ENCODE peak calls at places on chromosomes 2 and 18, in ten cellular contexts. U is PC-3, N is right lobe of liver, X is progenitor cell of endocrine pancreas, Y is transverse colon, B is GM12864, O is Peyer's patch, S is AG09309, Q is brain microvascular endothelial cell, E is psoas muscle. V is an unnamed sample.

GRCh38 chr2:239264838-239265651 is 135.8 kb downstream of the HDAC4 start:
- DNase-seq in U (peak; percentile 38), N (peak; percentile 41), X (no peak), Y (peak; percentile 42), B (no peak), O (peak; percentile 63), S (no peak), Q (peak; percentile 59), E (peak; percentile 36), V (no peak)

GRCh38 chr2:113252047-113252582 is 26.6 kb downstream of the PAX8 start:
- DNase-seq in U (no peak), N (no peak), X (no peak), Y (no peak), B (no peak), O (no peak), S (no peak), Q (no peak), E (no peak), V (no peak)

GRCh38 chr2:26532301-26533250 is 54.7 kb upstream of the OTOF start:
- DNase-seq in U (no peak), N (no peak), X (no peak), Y (peak; percentile 4), B (no peak), O (no peak), S (no peak), Q (no peak), E (no peak), V (no peak)

GRCh38 chr2:149490296-149490695 is 97.3 kb downstream of the MMADHC start:
- DNase-seq in U (peak; percentile 13), N (no peak), X (no peak), Y (no peak), B (no peak), O (no peak), S (peak; percentile 43), Q (no peak), E (no peak), V (no peak)

GRCh38 chr2:44016282-44016681 is 20.5 kb upstream of the LRPPRC start:
- DNase-seq in U (peak; percentile 61), N (peak; percentile 37), X (peak; percentile 61), Y (peak; percentile 21), B (no peak), O (no peak), S (no peak), Q (peak; percentile 25), E (peak; percentile 23), V (no peak)

GRCh38 chr18:68449292-68449691 is 265.6 kb downstream of the TMX3 start:
- DNase-seq in U (peak; percentile 74), N (no peak), X (no peak), Y (no peak), B (no peak), O (no peak), S (peak; percentile 97), Q (peak; percentile 77), E (no peak), V (no peak)

GRCh38 chr18:46171331-46171730 is 67.1 kb downstream of the HAUS1 start:
- DNase-seq in U (peak; percentile 36), N (no peak), X (no peak), Y (no peak), B (no peak), O (no peak), S (no peak), Q (no peak), E (no peak), V (no peak)

GRCh38 chr18:21740474-21740723 is 193 bp upstream of the MIB1 start:
- DNase-seq in U (peak; percentile 97), N (peak; percentile 99), X (no peak), Y (peak; percentile 99), B (peak; percentile 81), O (peak; percentile 99), S (peak; percentile 78), Q (peak; percentile 96), E (no peak), V (no peak)

GRCh38 chr18:33914399-33914798 is 310.3 kb downstream of the NOL4 start:
- DNase-seq in U (peak; percentile 39), N (no peak), X (no peak), Y (no peak), B (no peak), O (no peak), S (no peak), Q (peak; percentile 0), E (no peak), V (no peak)

GRCh38 chr2:27123302-27124150 is at the start of gene ABHD1:
- DNase-seq in U (no peak), N (peak; percentile 85), X (peak; percentile 33), Y (peak; percentile 77), B (no peak), O (peak; percentile 83), S (no peak), Q (no peak), E (peak; percentile 74), V (peak; percentile 71)

GRCh38 chr2:207975910-207976309 is 49.4 kb downstream of the PLEKHM3 start:
- DNase-seq in U (no peak), N (no peak), X (no peak), Y (no peak), B (no peak), O (no peak), S (no peak), Q (no peak), E (no peak), V (no peak)

GRCh38 chr18:6917082-6917481 is 187.6 kb downstream of the ARHGAP28 start:
- DNase-seq in U (peak; percentile 22), N (no peak), X (no peak), Y (no peak), B (no peak), O (no peak), S (no peak), Q (no peak), E (no peak), V (no peak)

GRCh38 chr2:230849633-230850357 is 14.9 kb upstream of the ITM2C start:
- DNase-seq in U (peak; percentile 26), N (no peak), X (no peak), Y (peak; percentile 61), B (no peak), O (peak; percentile 74), S (no peak), Q (peak; percentile 18), E (no peak), V (peak; percentile 79)

GRCh38 chr2:25817006-25817405 is 61.3 kb downstream of the ASXL2 start:
- DNase-seq in U (no peak), N (no peak), X (no peak), Y (no peak), B (no peak), O (no peak), S (no peak), Q (no peak), E (no peak), V (no peak)

GRCh38 chr2:71776227-71776626 is 322.9 kb downstream of the DYSF start:
- DNase-seq in U (no peak), N (no peak), X (no peak), Y (no peak), B (no peak), O (no peak), S (no peak), Q (no peak), E (no peak), V (no peak)

GRCh38 chr2:191869781-191870180 is 22.9 kb upstream of the CAVIN2 start:
- DNase-seq in U (peak; percentile 27), N (no peak), X (no peak), Y (no peak), B (no peak), O (no peak), S (no peak), Q (no peak), E (no peak), V (no peak)

GRCh38 chr2:52536929-52537460 is 1230.6 kb upstream of the CHAC2 start:
- DNase-seq in U (peak; percentile 13), N (no peak), X (no peak), Y (no peak), B (no peak), O (no peak), S (no peak), Q (peak; percentile 64), E (no peak), V (no peak)

GRCh38 chr2:223563462-223563861 is 38.7 kb downstream of the SCG2 start:
- DNase-seq in U (peak; percentile 96), N (no peak), X (no peak), Y (no peak), B (no peak), O (no peak), S (peak; percentile 5), Q (peak; percentile 79), E (no peak), V (no peak)

GRCh38 chr2:144409241-144409640 is 110.7 kb downstream of the ZEB2 start:
- DNase-seq in U (no peak), N (no peak), X (no peak), Y (no peak), B (no peak), O (no peak), S (no peak), Q (no peak), E (no peak), V (no peak)
- TF ChIP-seq CTCF in U (no peak), N (no peak), X (no peak), Y (no peak), B (no peak), O (no peak), S (no peak), Q (no peak), E (no peak), V (no peak)

DNA sequence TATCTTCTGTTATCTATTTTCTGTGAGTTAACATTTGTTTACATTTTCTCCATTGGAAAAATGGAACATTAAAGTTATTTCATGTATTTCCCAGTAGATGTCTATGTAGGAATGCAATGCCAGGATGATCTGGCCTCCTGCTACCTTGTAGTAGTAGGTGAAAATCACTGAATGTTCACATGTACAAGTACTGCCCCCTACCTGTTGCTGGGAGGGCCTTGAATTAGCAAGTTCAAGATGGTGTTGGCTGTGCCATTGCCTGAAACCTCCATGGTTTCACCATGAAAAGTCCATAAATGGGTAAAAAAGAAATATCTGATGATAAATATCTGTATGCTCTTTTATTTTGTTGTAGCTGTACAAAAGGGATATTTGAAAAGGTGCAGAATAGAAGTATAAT is 30.7 kb downstream of the XRCC5 start:
- DNase-seq in U (peak; percentile 43), N (no peak), X (no peak), Y (no peak), B (no peak), O (no peak), S (no peak), Q (no peak), E (no peak), V (no peak)
- TF ChIP-seq CTCF in U (peak; percentile 72), N (peak; percentile 46), X (peak; percentile 49), Y (no peak), B (peak; percentile 41), O (peak; percentile 49), S (peak; percentile 32), Q (peak; percentile 52), E (no peak), V (no peak)

DNA sequence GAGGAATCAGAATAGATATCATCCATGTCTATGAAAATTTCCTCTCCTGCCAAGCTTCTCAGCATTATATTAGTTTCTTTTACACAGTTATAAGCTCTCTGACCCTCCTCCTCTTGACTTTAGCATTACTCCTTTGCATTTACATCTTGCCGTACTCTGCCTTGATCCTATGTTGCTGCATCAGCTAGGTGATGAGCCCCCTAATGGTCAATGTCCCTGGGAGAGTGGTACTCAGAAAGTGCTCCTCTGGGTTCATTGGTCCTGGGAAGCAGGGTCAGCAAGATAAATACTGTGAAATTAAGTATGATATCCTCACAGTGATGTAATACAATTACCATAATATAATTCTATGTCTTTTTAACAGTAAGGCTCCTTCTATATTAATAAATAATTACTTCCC is 74.1 kb downstream of the PKP4 start:
- DNase-seq in U (no peak), N (no peak), X (no peak), Y (no peak), B (no peak), O (no peak), S (no peak), Q (no peak), E (no peak), V (no peak)
- TF ChIP-seq CTCF in U (peak; percentile 23), N (no peak), X (no peak), Y (no peak), B (no peak), O (no peak), S (no peak), Q (no peak), E (no peak), V (no peak)

GRCh38 chr18:57052173-57052572 is 94.7 kb upstream of the BOD1L2 start:
- DNase-seq in U (no peak), N (no peak), X (no peak), Y (no peak), B (no peak), O (no peak), S (no peak), Q (no peak), E (no peak), V (no peak)
- TF ChIP-seq CTCF in U (no peak), N (no peak), X (no peak), Y (no peak), B (peak; percentile 47), O (no peak), S (no peak), Q (no peak), E (no peak), V (no peak)

V was measured in glutamatergic neuron.